ENCODE peak calls at places on chromosomes 16 and 17, in six cellular contexts. X, E, Z, W, D and A are unnamed samples.

GRCh38 chr16:47019563-47019962 is 46.1 kb upstream of the DNAJA2 start:
- DNase-seq in Z (no peak), W (no peak), X (no peak), D (no peak), E (no peak), A (no peak)

GRCh38 chr16:87706278-87707000 is 59.3 kb downstream of the KLHDC4 start:
- DNase-seq in E (no peak), X (no peak), D (no peak), Z (no peak), W (no peak), A (no peak)

GRCh38 chr16:46583036-46583435 is 38.1 kb downstream of the SHCBP1 start:
- DNase-seq in X (no peak), W (no peak), D (no peak), E (no peak), Z (no peak), A (no peak)

GRCh38 chr17:40065771-40066510 is 3.2 kb downstream of the THRA start:
- DNase-seq in Z (no peak), W (no peak), D (no peak), E (no peak), X (no peak), A (no peak)

GRCh38 chr17:34568953-34569352 is 10.4 kb upstream of the TMEM132E start:
- DNase-seq in Z (no peak), W (no peak), X (no peak), D (no peak), E (no peak), A (no peak)

GRCh38 chr17:64343833-64344637 is 46.6 kb downstream of the PECAM1 start:
- DNase-seq in D (no peak), X (peak), W (peak), Z (peak), E (peak), A (peak)

GRCh38 chr17:8015236-8015956 is 13.0 kb downstream of the GUCY2D start:
- DNase-seq in X (no peak), D (no peak), Z (no peak), W (no peak), E (no peak), A (no peak)

GRCh38 chr17:80991645-80992076 is at the start of gene CHMP6:
- DNase-seq in W (peak), X (peak), E (peak), D (peak), Z (peak), A (peak)